ENCODE peak calls at places on chromosomes 7 and 10, in four cellular contexts. V, A, I and K are unnamed samples.

GRCh38 chr10:54065106-54065505 is 735.9 kb downstream of the PCDH15 start:
- DNase-seq in V (no peak), A (no peak), I (no peak), K (no peak)

GRCh38 chr10:59362991-59363390 is 642 bp upstream of the FAM13C start:
- DNase-seq in V (peak), A (peak), I (peak), K (peak)

GRCh38 chr10:79320785-79321493 is 26.3 kb upstream of the PPIF start:
- DNase-seq in V (no peak), A (no peak), I (no peak), K (no peak)

GRCh38 chr10:132707776-132708171 is 78.2 kb downstream of the NKX6-2 start:
- DNase-seq in V (peak), A (no peak), I (no peak), K (peak)

GRCh38 chr7:125568799-125569198 is 639.2 kb upstream of the POT1 start:
- DNase-seq in V (no peak), A (no peak), I (no peak), K (no peak)

GRCh38 chr10:15719062-15719898 is 442 bp downstream of the ITGA8 start:
- DNase-seq in V (no peak), A (peak), I (peak), K (peak)

GRCh38 chr7:55517191-55517633 is 55.1 kb downstream of the VOPP1 start:
- DNase-seq in V (no peak), A (no peak), I (no peak), K (no peak)

GRCh38 chr7:34931739-34932138 is 105.5 kb downstream of the DPY19L1 start:
- DNase-seq in V (no peak), A (no peak), I (no peak), K (no peak)

GRCh38 chr10:131249238-131249956 is 62.1 kb downstream of the TCERG1L start:
- DNase-seq in V (peak), A (peak), I (no peak), K (no peak)

DNA sequence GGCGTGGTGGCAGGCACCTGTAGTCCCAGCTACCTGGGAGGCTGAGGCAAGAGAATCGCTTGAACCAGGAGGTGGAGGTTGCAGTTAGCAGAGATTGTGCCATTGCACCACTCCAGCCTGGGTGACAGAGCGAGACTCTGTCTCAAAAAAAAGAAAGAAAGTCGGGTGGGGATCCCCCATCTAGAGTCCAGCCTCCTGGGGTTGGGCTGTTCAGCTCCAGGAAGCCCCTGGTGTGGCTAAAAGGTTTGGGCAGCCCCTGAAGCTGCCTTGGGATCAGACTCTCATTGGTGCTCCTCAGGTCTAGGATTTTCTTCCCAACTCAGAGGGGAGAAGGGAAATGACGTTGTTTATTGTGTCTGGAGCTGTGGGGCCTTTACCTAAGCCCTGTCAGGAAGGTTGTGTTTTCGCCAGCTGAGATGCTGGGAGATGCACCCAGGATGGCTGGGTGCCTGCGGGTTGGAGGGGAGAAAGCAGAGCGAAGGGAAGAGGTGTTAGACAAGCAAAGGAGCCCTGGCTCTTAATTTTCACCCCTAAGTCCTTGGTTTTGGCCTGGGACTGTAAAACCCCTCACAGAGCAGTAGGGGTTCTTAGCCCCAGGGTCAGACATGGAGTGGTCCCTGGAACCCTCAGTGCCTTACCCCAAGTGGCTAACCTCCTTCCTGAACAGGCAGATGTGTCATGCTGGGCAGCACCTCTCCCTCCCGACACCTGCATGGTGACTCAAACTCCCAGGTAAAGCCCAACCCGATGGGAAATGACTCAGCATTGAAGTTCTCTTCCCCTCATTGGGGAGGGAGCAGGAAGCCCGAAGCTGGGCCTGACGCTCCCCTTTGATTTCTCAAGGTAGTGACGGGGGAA is 21.1 kb downstream of the PLAU start:
- DNase-seq in V (no peak), A (no peak), I (no peak), K (no peak)
- H3K4me3 ChIP-seq in V (no peak), A (no peak), I (no peak), K (no peak)

GRCh38 chr10:22219308-22219707 is 1.5 kb upstream of the EBLN1 start:
- DNase-seq in V (no peak), A (no peak), I (no peak), K (no peak)

GRCh38 chr10:22222236-22223190 is 4.7 kb upstream of the EBLN1 start:
- DNase-seq in V (no peak), A (no peak), I (no peak), K (no peak)

GRCh38 chr10:22217842-22218241 is at the start of gene EBLN1:
- DNase-seq in V (no peak), A (no peak), I (no peak), K (no peak)

DNA sequence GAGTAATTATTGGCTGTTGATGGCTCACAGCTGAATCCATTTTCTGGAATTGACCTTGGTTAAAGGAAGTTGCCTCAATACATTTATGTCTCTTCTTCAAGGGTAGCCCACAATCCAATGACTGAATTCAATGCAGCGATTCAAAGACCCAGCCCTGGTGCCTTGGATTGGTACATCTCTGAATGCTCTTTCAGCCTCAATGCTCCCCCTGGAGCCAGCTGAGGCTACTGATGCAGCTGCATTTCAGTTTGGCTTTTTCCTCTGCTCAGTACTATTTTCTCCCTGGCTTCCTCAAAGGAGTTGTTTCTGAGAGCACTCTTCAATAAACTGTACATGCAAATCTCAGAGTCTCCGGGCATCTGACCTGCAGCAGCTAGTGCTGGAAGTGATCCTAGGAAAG is 633 bp upstream of the EBLN1 start:
- DNase-seq in V (no peak), A (peak), I (no peak), K (no peak)
- TF ChIP-seq CTCF in V (no peak), A (peak), I (no peak), K (no peak)

GRCh38 chr10:102453502-102453901 is 2.2 kb upstream of the C10orf95 start:
- DNase-seq in V (no peak), A (peak), I (no peak), K (no peak)
- H3K27ac ChIP-seq in V (peak), A (no peak), I (no peak), K (peak)

GRCh38 chr7:113087278-113087998 is 811 bp upstream of the GPR85 start:
- DNase-seq in V (no peak), A (peak), I (no peak), K (no peak)

GRCh38 chr7:113085781-113086390 is 741 bp downstream of the GPR85 start:
- DNase-seq in V (no peak), A (peak), I (no peak), K (no peak)

GRCh38 chr7:113086928-113087277 is 276 bp upstream of the GPR85 start:
- DNase-seq in V (no peak), A (no peak), I (no peak), K (no peak)

GRCh38 chr7:113084499-113085172 is 2.0 kb downstream of the GPR85 start:
- DNase-seq in V (no peak), A (no peak), I (no peak), K (no peak)

DNA sequence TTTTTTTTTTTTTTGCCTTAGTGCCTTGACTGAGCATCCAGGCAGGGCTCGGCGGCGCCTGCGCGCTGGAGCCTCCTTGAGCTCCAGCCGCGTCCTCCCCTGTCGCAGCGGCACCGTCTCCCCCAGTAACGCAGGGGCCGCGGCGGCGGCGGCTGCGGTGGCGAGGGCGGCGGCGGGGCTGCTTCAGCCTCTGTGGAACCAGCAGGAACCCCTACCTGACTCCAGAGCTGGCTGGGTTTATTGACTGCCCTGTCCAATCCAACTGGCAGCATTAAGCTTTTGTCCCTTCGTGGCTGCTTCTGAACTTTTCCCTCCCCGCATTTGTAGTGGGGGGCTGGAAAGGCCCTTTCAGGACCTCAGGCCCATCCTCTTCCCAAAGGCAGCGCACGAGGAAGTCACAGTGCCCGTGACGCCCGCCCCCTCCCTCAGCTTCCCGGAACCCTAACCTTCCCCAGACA is at the start of gene GPR85:
- DNase-seq in V (peak), A (peak), I (no peak), K (no peak)
- H3K4me3 ChIP-seq in V (peak), A (peak), I (peak), K (peak)

GRCh38 chr7:135088566-135088965 is 59.3 kb upstream of the TMEM140 start:
- DNase-seq in V (no peak), A (no peak), I (no peak), K (no peak)

GRCh38 chr7:135095450-135095849 is 52.4 kb upstream of the TMEM140 start:
- DNase-seq in V (no peak), A (no peak), I (no peak), K (no peak)

GRCh38 chr7:135094472-135095237 is 53.2 kb upstream of the TMEM140 start:
- DNase-seq in V (no peak), A (no peak), I (no peak), K (no peak)

GRCh38 chr7:135091717-135092116 is 56.2 kb upstream of the TMEM140 start:
- DNase-seq in V (no peak), A (no peak), I (no peak), K (no peak)
- TF ChIP-seq CTCF in V (no peak), A (no peak), I (no peak), K (no peak)

GRCh38 chr7:75989726-75990388 is 4.5 kb downstream of the TMEM120A start:
- DNase-seq in V (no peak), A (no peak), I (peak), K (peak)
- H3K27ac ChIP-seq in V (no peak), A (no peak), I (peak), K (peak)

DNA sequence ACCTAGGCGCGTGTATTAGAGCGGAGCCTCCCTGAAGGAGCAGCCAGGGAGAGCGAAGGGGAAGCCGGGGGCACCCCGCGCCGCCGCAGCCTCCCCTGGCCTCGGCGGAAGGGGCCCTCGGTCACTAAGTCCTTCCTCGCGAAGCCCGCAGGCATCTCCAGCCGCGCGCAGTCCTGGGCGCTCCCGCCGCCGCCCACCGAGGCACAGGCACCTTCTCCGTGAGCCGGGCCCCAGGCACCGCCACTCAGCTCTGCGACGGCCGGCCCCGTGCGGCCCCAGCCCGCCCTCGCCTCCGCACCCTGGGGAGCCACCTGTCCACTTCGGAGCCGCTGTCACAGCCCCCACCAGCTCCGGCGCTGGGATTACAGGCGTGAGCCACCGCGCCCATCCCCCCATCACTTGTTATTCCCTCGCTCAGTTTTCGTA is 80.8 kb downstream of the ZNF467 start:
- DNase-seq in V (no peak), A (peak), I (no peak), K (no peak)
- H3K4me3 ChIP-seq in V (peak), A (peak), I (no peak), K (peak)